ENCODE peak calls at places on chromosomes 2 and 18, in seven cellular contexts. C, Y, U, J, L, E and M are unnamed samples.

GRCh38 chr2:196170202-196170680 is 1.1 kb downstream of the STK17B start:
- DNase-seq in C (peak; percentile 65), J (peak; percentile 63), Y (peak; percentile 48), L (no peak), E (peak; percentile 13), U (peak; percentile 74), M (peak; percentile 50)

GRCh38 chr2:109510136-109511028 is 103.4 kb downstream of the SEPTIN10 start:
- DNase-seq in C (peak; percentile 78), Y (peak; percentile 79), E (peak; percentile 69), L (peak; percentile 89), J (peak; percentile 71), U (peak; percentile 83), M (peak; percentile 84)

GRCh38 chr2:234031207-234031606 is 19.3 kb upstream of the SPP2 start:
- DNase-seq in U (no peak), Y (no peak), E (no peak), J (peak; percentile 29), C (no peak), L (no peak), M (no peak)

GRCh38 chr2:46555011-46555410 is 75.6 kb downstream of the TMEM247 start:
- DNase-seq in E (no peak), U (peak; percentile 33), L (no peak), C (peak; percentile 25), Y (no peak), J (no peak), M (peak; percentile 56)

GRCh38 chr18:5543854-5544389 is at the start of gene EPB41L3:
- DNase-seq in Y (no peak), E (peak; percentile 32), C (peak; percentile 1), L (no peak), J (no peak), U (no peak), M (peak; percentile 36)

GRCh38 chr2:203814661-203815540 is 52.7 kb upstream of the CTLA4 start:
- DNase-seq in Y (peak; percentile 79), C (peak; percentile 78), J (peak; percentile 83), L (peak; percentile 71), E (no peak), U (peak; percentile 69), M (peak; percentile 78)

GRCh38 chr2:106664669-106665068 is 177.5 kb downstream of the CD8B2 start:
- DNase-seq in Y (no peak), C (no peak), J (no peak), L (no peak), U (no peak), E (no peak), M (no peak)

GRCh38 chr2:174775586-174775985 is 11.3 kb upstream of the CHRNA1 start:
- DNase-seq in Y (peak; percentile 44), L (no peak), J (no peak), C (no peak), U (no peak), E (no peak), M (no peak)

GRCh38 chr2:95384854-95385569 is 17.5 kb upstream of the FAHD2A start:
- DNase-seq in E (no peak), U (no peak), L (no peak), J (no peak), C (no peak), Y (no peak), M (peak; percentile 4)

GRCh38 chr2:24015562-24016375 is 5.9 kb downstream of the MFSD2B start:
- DNase-seq in L (peak; percentile 74), J (peak; percentile 77), U (no peak), E (no peak), C (peak; percentile 42), Y (peak; percentile 93), M (no peak)

GRCh38 chr18:37913051-37913450 is 347.5 kb upstream of the CELF4 start:
- DNase-seq in J (no peak), L (no peak), U (no peak), C (no peak), Y (no peak), E (no peak), M (no peak)

GRCh38 chr2:32947076-32947483 is 327 bp downstream of the LTBP1 start:
- DNase-seq in L (no peak), U (no peak), Y (no peak), C (no peak), E (no peak), J (no peak), M (no peak)

GRCh38 chr2:220011859-220012258 is 384.4 kb downstream of the SLC4A3 start:
- DNase-seq in U (no peak), J (no peak), C (no peak), L (no peak), E (no peak), Y (no peak), M (no peak)

GRCh38 chr18:23143059-23143831 is 8.0 kb downstream of the CABLES1 start:
- DNase-seq in Y (peak; percentile 47), E (no peak), C (no peak), J (peak; percentile 47), U (no peak), L (no peak), M (peak; percentile 56)

GRCh38 chr2:112846056-112846455 is 9.5 kb upstream of the IL1B start:
- DNase-seq in E (no peak), L (no peak), J (no peak), C (no peak), Y (no peak), U (no peak), M (no peak)

GRCh38 chr2:162232611-162233115 is 10.6 kb downstream of the FAP start:
- DNase-seq in U (no peak), Y (no peak), J (peak; percentile 41), C (no peak), L (no peak), E (no peak), M (peak; percentile 45)

GRCh38 chr18:10169064-10169562 is 255.3 kb downstream of the VAPA start:
- DNase-seq in C (no peak), J (peak; percentile 19), U (no peak), Y (no peak), E (no peak), L (no peak), M (no peak)

GRCh38 chr2:173210270-173211196 is 134.9 kb downstream of the MAP3K20 start:
- DNase-seq in L (peak; percentile 85), Y (peak; percentile 92), U (peak; percentile 58), E (peak; percentile 49), C (peak; percentile 80), J (peak; percentile 91), M (peak; percentile 86)

GRCh38 chr2:121480826-121481225 is 49.9 kb upstream of the RNU4ATAC start:
- DNase-seq in U (no peak), E (no peak), C (peak; percentile 85), L (no peak), J (peak; percentile 81), Y (no peak), M (no peak)

GRCh38 chr2:174176898-174177297 is 71.4 kb downstream of the OLA1 start:
- DNase-seq in E (no peak), L (no peak), J (peak; percentile 44), U (no peak), C (peak; percentile 78), Y (peak; percentile 10), M (no peak)